ENCODE peak calls at places on chromosomes 3 and 15, in ten cellular contexts. One of them, this sample, is unnamed.
A peak's percentile ranks its signal among the peaks of the same experiment; 100 is the strongest.

GRCh38 chr3:9776896-9777694 is 7.3 kb upstream of the CAMK1 start:
- DNase-seq in AG04450: no peak
- DNase-seq in endothelial cell of umbilical vein: no peak
- DNase-seq in lower lobe of right lung: no peak
- DNase-seq in cardiac muscle cell: no peak
- DNase-seq in H9: no peak
- DNase-seq in upper lobe of right lung: no peak
- DNase-seq in stomach: no peak
- DNase-seq in tibial nerve: no peak
- DNase-seq in HL-60: no peak
- DNase-seq in this sample: no peak

GRCh38 chr3:10806001-10806400 is 10.0 kb upstream of the SLC6A11 start:
- DNase-seq in AG04450: no peak
- DNase-seq in endothelial cell of umbilical vein: no peak
- DNase-seq in lower lobe of right lung: no peak
- DNase-seq in cardiac muscle cell: no peak
- DNase-seq in H9: no peak
- DNase-seq in upper lobe of right lung: no peak
- DNase-seq in stomach: no peak
- DNase-seq in tibial nerve: no peak
- DNase-seq in HL-60: no peak
- DNase-seq in this sample: no peak

GRCh38 chr15:60520825-60521368 is 42.0 kb upstream of the ICE2 start:
- DNase-seq in AG04450: peak; percentile 47
- DNase-seq in endothelial cell of umbilical vein: peak; percentile 78
- DNase-seq in lower lobe of right lung: peak; percentile 66
- DNase-seq in cardiac muscle cell: peak; percentile 72
- DNase-seq in H9: peak; percentile 71
- DNase-seq in upper lobe of right lung: peak; percentile 68
- DNase-seq in stomach: peak; percentile 82
- DNase-seq in tibial nerve: peak; percentile 47
- DNase-seq in HL-60: no peak
- DNase-seq in this sample: peak; percentile 52

GRCh38 chr3:42094128-42094527 is 3.0 kb downstream of the TRAK1 start:
- DNase-seq in AG04450: no peak
- DNase-seq in endothelial cell of umbilical vein: no peak
- DNase-seq in lower lobe of right lung: no peak
- DNase-seq in cardiac muscle cell: no peak
- DNase-seq in H9: no peak
- DNase-seq in upper lobe of right lung: no peak
- DNase-seq in stomach: no peak
- DNase-seq in tibial nerve: no peak
- DNase-seq in HL-60: no peak
- DNase-seq in this sample: no peak

GRCh38 chr3:138112362-138112761 is 3.0 kb downstream of the DZIP1L start:
- DNase-seq in AG04450: no peak
- DNase-seq in endothelial cell of umbilical vein: no peak
- DNase-seq in lower lobe of right lung: no peak
- DNase-seq in cardiac muscle cell: no peak
- DNase-seq in H9: no peak
- DNase-seq in upper lobe of right lung: no peak
- DNase-seq in stomach: no peak
- DNase-seq in tibial nerve: no peak
- DNase-seq in HL-60: no peak
- DNase-seq in this sample: no peak

GRCh38 chr3:33716227-33716626 is 1.8 kb downstream of the CLASP2 start:
- DNase-seq in AG04450: no peak
- DNase-seq in endothelial cell of umbilical vein: no peak
- DNase-seq in lower lobe of right lung: no peak
- DNase-seq in cardiac muscle cell: no peak
- DNase-seq in H9: no peak
- DNase-seq in upper lobe of right lung: no peak
- DNase-seq in stomach: no peak
- DNase-seq in tibial nerve: no peak
- DNase-seq in HL-60: no peak
- DNase-seq in this sample: no peak

GRCh38 chr15:48049736-48050135 is 71.1 kb upstream of the SLC24A5 start:
- DNase-seq in AG04450: no peak
- DNase-seq in endothelial cell of umbilical vein: no peak
- DNase-seq in lower lobe of right lung: no peak
- DNase-seq in cardiac muscle cell: no peak
- DNase-seq in H9: no peak
- DNase-seq in upper lobe of right lung: no peak
- DNase-seq in stomach: no peak
- DNase-seq in tibial nerve: no peak
- DNase-seq in HL-60: no peak
- DNase-seq in this sample: no peak

GRCh38 chr3:46289961-46290360 is 47.7 kb downstream of the CCR3 start:
- DNase-seq in AG04450: no peak
- DNase-seq in endothelial cell of umbilical vein: no peak
- DNase-seq in lower lobe of right lung: no peak
- DNase-seq in cardiac muscle cell: no peak
- DNase-seq in H9: no peak
- DNase-seq in upper lobe of right lung: no peak
- DNase-seq in stomach: no peak
- DNase-seq in tibial nerve: no peak
- DNase-seq in HL-60: no peak
- DNase-seq in this sample: no peak

GRCh38 chr15:50767332-50767861 is 1.9 kb upstream of the SPPL2A start:
- DNase-seq in AG04450: no peak
- DNase-seq in endothelial cell of umbilical vein: no peak
- DNase-seq in lower lobe of right lung: no peak
- DNase-seq in cardiac muscle cell: no peak
- DNase-seq in H9: no peak
- DNase-seq in upper lobe of right lung: no peak
- DNase-seq in stomach: no peak
- DNase-seq in tibial nerve: no peak
- DNase-seq in HL-60: no peak
- DNase-seq in this sample: no peak

GRCh38 chr15:51866751-51867150 is 37.3 kb downstream of the TMOD3 start:
- DNase-seq in AG04450: no peak
- DNase-seq in endothelial cell of umbilical vein: no peak
- DNase-seq in lower lobe of right lung: no peak
- DNase-seq in cardiac muscle cell: no peak
- DNase-seq in H9: no peak
- DNase-seq in upper lobe of right lung: no peak
- DNase-seq in stomach: no peak
- DNase-seq in tibial nerve: no peak
- DNase-seq in HL-60: no peak
- DNase-seq in this sample: no peak

GRCh38 chr15:51982013-51982769 is 10.6 kb upstream of the LEO1 start:
- DNase-seq in AG04450: peak; percentile 54
- DNase-seq in endothelial cell of umbilical vein: peak; percentile 94
- DNase-seq in lower lobe of right lung: no peak
- DNase-seq in cardiac muscle cell: peak; percentile 28
- DNase-seq in H9: no peak
- DNase-seq in upper lobe of right lung: no peak
- DNase-seq in stomach: no peak
- DNase-seq in tibial nerve: no peak
- DNase-seq in HL-60: peak; percentile 55
- DNase-seq in this sample: peak; percentile 5

GRCh38 chr3:194421-194820 is 2.1 kb upstream of the CHL1 start:
- DNase-seq in AG04450: no peak
- DNase-seq in endothelial cell of umbilical vein: no peak
- DNase-seq in lower lobe of right lung: no peak
- DNase-seq in cardiac muscle cell: no peak
- DNase-seq in H9: no peak
- DNase-seq in upper lobe of right lung: no peak
- DNase-seq in stomach: no peak
- DNase-seq in tibial nerve: no peak
- DNase-seq in HL-60: no peak
- DNase-seq in this sample: no peak
- H3K27me3 ChIP-seq in AG04450: peaks cover 38% of the 10 kb centered on the region
- H3K27me3 ChIP-seq in endothelial cell of umbilical vein: no peaks in the 10 kb centered on the region
- H3K27me3 ChIP-seq in lower lobe of right lung: peaks cover 35% of the 10 kb centered on the region
- H3K27me3 ChIP-seq in cardiac muscle cell: peaks cover 56% of the 10 kb centered on the region
- H3K27me3 ChIP-seq in H9: peaks cover 6% of the 10 kb centered on the region
- H3K27me3 ChIP-seq in upper lobe of right lung: peaks cover 28% of the 10 kb centered on the region
- H3K27me3 ChIP-seq in stomach: no peaks in the 10 kb centered on the region
- H3K27me3 ChIP-seq in tibial nerve: no peaks in the 10 kb centered on the region
- H3K27me3 ChIP-seq in HL-60: peaks cover 16% of the 10 kb centered on the region
- H3K27me3 ChIP-seq in this sample: peaks cover 13% of the 10 kb centered on the region

GRCh38 chr3:146273721-146274407 is 23.0 kb upstream of the PLSCR4 start:
- DNase-seq in AG04450: no peak
- DNase-seq in endothelial cell of umbilical vein: peak; percentile 68
- DNase-seq in lower lobe of right lung: no peak
- DNase-seq in cardiac muscle cell: no peak
- DNase-seq in H9: no peak
- DNase-seq in upper lobe of right lung: no peak
- DNase-seq in stomach: no peak
- DNase-seq in tibial nerve: no peak
- DNase-seq in HL-60: no peak
- DNase-seq in this sample: no peak

GRCh38 chr3:146274833-146275232 is 23.9 kb upstream of the PLSCR4 start:
- DNase-seq in AG04450: peak; percentile 81
- DNase-seq in endothelial cell of umbilical vein: peak; percentile 98
- DNase-seq in lower lobe of right lung: no peak
- DNase-seq in cardiac muscle cell: no peak
- DNase-seq in H9: no peak
- DNase-seq in upper lobe of right lung: no peak
- DNase-seq in stomach: no peak
- DNase-seq in tibial nerve: no peak
- DNase-seq in HL-60: no peak
- DNase-seq in this sample: no peak

GRCh38 chr3:146277953-146278631 is 27.2 kb upstream of the PLSCR4 start:
- DNase-seq in AG04450: peak; percentile 68
- DNase-seq in endothelial cell of umbilical vein: peak; percentile 97
- DNase-seq in lower lobe of right lung: no peak
- DNase-seq in cardiac muscle cell: no peak
- DNase-seq in H9: no peak
- DNase-seq in upper lobe of right lung: no peak
- DNase-seq in stomach: no peak
- DNase-seq in tibial nerve: no peak
- DNase-seq in HL-60: no peak
- DNase-seq in this sample: no peak

GRCh38 chr3:146271180-146271579 is 20.3 kb upstream of the PLSCR4 start:
- DNase-seq in AG04450: no peak
- DNase-seq in endothelial cell of umbilical vein: no peak
- DNase-seq in lower lobe of right lung: no peak
- DNase-seq in cardiac muscle cell: no peak
- DNase-seq in H9: no peak
- DNase-seq in upper lobe of right lung: no peak
- DNase-seq in stomach: no peak
- DNase-seq in tibial nerve: no peak
- DNase-seq in HL-60: no peak
- DNase-seq in this sample: no peak

DNA sequence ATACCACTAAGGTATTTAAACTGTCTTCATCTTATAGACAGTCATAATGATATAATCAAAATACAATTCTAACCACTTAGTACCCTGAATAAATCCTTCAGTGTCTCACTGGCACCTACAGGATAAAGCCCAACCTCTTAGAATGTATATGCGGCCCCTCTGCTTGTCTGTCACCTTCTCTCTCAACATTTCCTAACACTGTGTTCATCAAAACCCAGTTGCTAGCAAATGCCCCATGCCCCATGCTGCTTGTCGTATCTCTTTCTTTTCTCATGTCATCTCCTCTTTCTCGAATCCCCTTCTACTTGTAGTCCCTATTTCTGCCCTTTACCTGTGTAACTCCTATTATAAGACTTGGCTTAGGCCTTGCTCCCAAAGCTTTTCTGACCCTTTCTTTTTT is 24.6 kb upstream of the PLSCR4 start:
- DNase-seq in AG04450: no peak
- DNase-seq in endothelial cell of umbilical vein: no peak
- DNase-seq in lower lobe of right lung: no peak
- DNase-seq in cardiac muscle cell: no peak
- DNase-seq in H9: no peak
- DNase-seq in upper lobe of right lung: no peak
- DNase-seq in stomach: no peak
- DNase-seq in tibial nerve: no peak
- DNase-seq in HL-60: no peak
- DNase-seq in this sample: no peak
- H3K27ac ChIP-seq in AG04450: no peak overlapping the region
- H3K27ac ChIP-seq in endothelial cell of umbilical vein: peak overlapping the region; percentile 99
- H3K27ac ChIP-seq in lower lobe of right lung: no peak overlapping the region
- H3K27ac ChIP-seq in cardiac muscle cell: no peak overlapping the region
- H3K27ac ChIP-seq in H9: no peak overlapping the region
- H3K27ac ChIP-seq in upper lobe of right lung: no peak overlapping the region
- H3K27ac ChIP-seq in stomach: no peak overlapping the region
- H3K27ac ChIP-seq in tibial nerve: peak overlapping the region; percentile 95
- H3K27ac ChIP-seq in HL-60: no peak overlapping the region
- H3K27ac ChIP-seq in this sample: no peak overlapping the region

DNA sequence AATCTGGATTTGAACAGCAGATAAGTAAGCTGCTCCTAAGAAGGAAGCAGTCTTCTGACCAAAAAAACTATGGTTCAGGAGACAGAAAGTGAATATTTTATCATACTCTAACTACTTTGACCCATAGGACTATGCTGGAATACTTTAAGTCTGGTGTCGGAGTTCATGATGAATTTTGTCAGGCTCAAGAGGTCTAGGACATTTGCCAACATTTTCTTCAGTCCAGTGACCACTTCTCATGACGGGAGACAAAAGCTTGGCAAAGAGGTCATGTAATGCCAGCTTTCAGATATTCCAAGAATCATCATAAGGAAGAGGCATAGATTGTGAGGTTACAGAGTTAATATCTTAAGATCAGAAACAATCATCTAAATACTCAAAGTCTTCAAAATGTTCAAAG is 20.5 kb upstream of the DCBLD2 start:
- DNase-seq in AG04450: no peak
- DNase-seq in endothelial cell of umbilical vein: no peak
- DNase-seq in lower lobe of right lung: no peak
- DNase-seq in cardiac muscle cell: peak; percentile 13
- DNase-seq in H9: no peak
- DNase-seq in upper lobe of right lung: no peak
- DNase-seq in stomach: no peak
- DNase-seq in tibial nerve: no peak
- DNase-seq in HL-60: no peak
- DNase-seq in this sample: no peak
- H3K27me3 ChIP-seq in AG04450: no peaks in the 10 kb centered on the region
- H3K27me3 ChIP-seq in endothelial cell of umbilical vein: no peaks in the 10 kb centered on the region
- H3K27me3 ChIP-seq in lower lobe of right lung: no peaks in the 10 kb centered on the region
- H3K27me3 ChIP-seq in cardiac muscle cell: no peaks in the 10 kb centered on the region
- H3K27me3 ChIP-seq in H9: no peaks in the 10 kb centered on the region
- H3K27me3 ChIP-seq in upper lobe of right lung: no peaks in the 10 kb centered on the region
- H3K27me3 ChIP-seq in stomach: no peaks in the 10 kb centered on the region
- H3K27me3 ChIP-seq in tibial nerve: no peaks in the 10 kb centered on the region
- H3K27me3 ChIP-seq in HL-60: peaks cover 2% of the 10 kb centered on the region
- H3K27me3 ChIP-seq in this sample: no peaks in the 10 kb centered on the region

DNA sequence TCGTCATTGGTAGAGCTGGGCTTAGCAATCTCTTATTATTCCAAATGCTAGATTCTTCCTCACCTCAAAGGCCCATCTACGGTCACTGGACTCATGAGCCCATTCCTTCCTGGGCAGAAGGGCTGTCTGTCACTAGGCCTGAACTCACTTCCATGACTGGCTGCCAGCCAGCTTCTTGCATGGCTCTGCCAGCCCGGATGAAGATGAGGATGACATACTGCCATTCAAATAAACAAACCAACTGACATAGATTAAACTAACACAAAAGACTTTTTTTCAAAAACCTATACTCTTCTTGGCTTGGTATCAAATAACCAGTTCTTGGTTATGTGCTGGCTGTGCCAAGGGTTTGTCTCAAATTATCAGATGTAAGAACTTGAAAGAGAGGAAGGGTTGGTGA is 23.8 kb downstream of the ISL2 start:
- DNase-seq in AG04450: no peak
- DNase-seq in endothelial cell of umbilical vein: no peak
- DNase-seq in lower lobe of right lung: no peak
- DNase-seq in cardiac muscle cell: no peak
- DNase-seq in H9: no peak
- DNase-seq in upper lobe of right lung: no peak
- DNase-seq in stomach: no peak
- DNase-seq in tibial nerve: no peak
- DNase-seq in HL-60: no peak
- DNase-seq in this sample: no peak
- H3K27ac ChIP-seq in AG04450: no peak overlapping the region
- H3K27ac ChIP-seq in endothelial cell of umbilical vein: no peak overlapping the region
- H3K27ac ChIP-seq in lower lobe of right lung: no peak overlapping the region
- H3K27ac ChIP-seq in cardiac muscle cell: no peak overlapping the region
- H3K27ac ChIP-seq in H9: no peak overlapping the region
- H3K27ac ChIP-seq in upper lobe of right lung: no peak overlapping the region
- H3K27ac ChIP-seq in stomach: no peak overlapping the region
- H3K27ac ChIP-seq in tibial nerve: no peak overlapping the region
- H3K27ac ChIP-seq in HL-60: no peak overlapping the region
- H3K27ac ChIP-seq in this sample: no peak overlapping the region